ENCODE peak calls at places on chromosomes 11 and 22, in nine cellular contexts. D, G, K, Y, T, H, R, B and I are unnamed samples.

GRCh38 chr22:26906464-26906863 is 249.1 kb downstream of the MIAT start:
- DNase-seq in D (no peak), G (no peak), K (no peak), Y (no peak), T (no peak), H (no peak), R (no peak), B (no peak), I (no peak)

GRCh38 chr22:49825436-49825835 is 2.2 kb downstream of the BRD1 start:
- DNase-seq in D (no peak), G (peak), K (no peak), Y (peak), T (no peak), H (no peak), R (no peak), B (no peak), I (no peak)

GRCh38 chr22:45731798-45732495 is 60.3 kb downstream of the ATXN10 start:
- DNase-seq in D (no peak), G (no peak), K (no peak), Y (peak), T (no peak), H (no peak), R (no peak), B (no peak), I (no peak)

GRCh38 chr11:88555018-88555828 is 217.7 kb upstream of the CTSC start:
- DNase-seq in D (no peak), G (peak), K (no peak), Y (no peak), T (peak), H (no peak), R (no peak), B (peak), I (no peak)

GRCh38 chr11:59600636-59601035 is 14.9 kb downstream of the OSBP start:
- DNase-seq in D (no peak), G (no peak), K (no peak), Y (no peak), T (no peak), H (no peak), R (no peak), B (no peak), I (no peak)

GRCh38 chr11:11505190-11505589 is 116.6 kb downstream of the GALNT18 start:
- DNase-seq in D (no peak), G (no peak), K (no peak), Y (no peak), T (no peak), H (no peak), R (no peak), B (no peak), I (no peak)

GRCh38 chr22:35873426-35873825 is 155.2 kb downstream of the RBFOX2 start:
- DNase-seq in D (no peak), G (no peak), K (no peak), Y (no peak), T (no peak), H (no peak), R (no peak), B (no peak), I (no peak)

GRCh38 chr22:29002603-29003002 is 59.0 kb downstream of the C22orf31 start:
- DNase-seq in D (no peak), G (no peak), K (no peak), Y (no peak), T (no peak), H (no peak), R (no peak), B (no peak), I (peak)

GRCh38 chr11:41872458-41872857 is 413.0 kb upstream of the LRRC4C start:
- DNase-seq in D (no peak), G (no peak), K (no peak), Y (no peak), T (no peak), H (no peak), R (no peak), B (no peak), I (no peak)

GRCh38 chr11:60765355-60765754 is 8.7 kb downstream of the MS4A15 start:
- DNase-seq in D (no peak), G (no peak), K (no peak), Y (no peak), T (no peak), H (peak), R (no peak), B (no peak), I (no peak)

GRCh38 chr11:85893378-85893777 is 38.2 kb downstream of the CCDC83 start:
- DNase-seq in D (no peak), G (no peak), K (no peak), Y (no peak), T (no peak), H (no peak), R (no peak), B (no peak), I (no peak)

GRCh38 chr22:50731811-50732624 is 6.0 kb upstream of the ACR start:
- DNase-seq in D (peak), G (no peak), K (peak), Y (peak), T (peak), H (peak), R (no peak), B (no peak), I (peak)

GRCh38 chr11:18696638-18697225 is 1.8 kb upstream of the TMEM86A start:
- DNase-seq in D (no peak), G (no peak), K (no peak), Y (no peak), T (no peak), H (no peak), R (no peak), B (no peak), I (no peak)

GRCh38 chr22:30238661-30239420 is 7.7 kb downstream of the LIF start:
- DNase-seq in D (peak), G (no peak), K (peak), Y (no peak), T (no peak), H (no peak), R (peak), B (no peak), I (no peak)

GRCh38 chr22:50139843-50140415 is 30.6 kb upstream of the PANX2 start:
- DNase-seq in D (no peak), G (no peak), K (no peak), Y (peak), T (no peak), H (no peak), R (no peak), B (no peak), I (no peak)

GRCh38 chr22:44601189-44601588 is 100.8 kb upstream of the PRR5 start:
- DNase-seq in D (no peak), G (no peak), K (no peak), Y (no peak), T (no peak), H (no peak), R (no peak), B (no peak), I (no peak)

GRCh38 chr11:92380882-92381281 is 156.3 kb downstream of the FAT3 start:
- DNase-seq in D (no peak), G (peak), K (no peak), Y (no peak), T (no peak), H (no peak), R (no peak), B (no peak), I (no peak)

GRCh38 chr11:33564856-33565453 is 135.7 kb downstream of the C11orf91 start:
- DNase-seq in D (no peak), G (no peak), K (no peak), Y (no peak), T (no peak), H (no peak), R (no peak), B (no peak), I (no peak)

GRCh38 chr22:22684605-22685561 is 40.5 kb downstream of the GGTLC2 start:
- DNase-seq in D (peak), G (no peak), K (peak), Y (no peak), T (no peak), H (peak), R (peak), B (no peak), I (no peak)

GRCh38 chr11:129611661-129612566 is 203.7 kb upstream of the TMEM45B start:
- DNase-seq in D (peak), G (no peak), K (no peak), Y (no peak), T (no peak), H (no peak), R (no peak), B (no peak), I (no peak)

GRCh38 chr11:60899021-60899936 is 7.1 kb downstream of the PRPF19 start:
- DNase-seq in D (peak), G (peak), K (no peak), Y (peak), T (peak), H (no peak), R (peak), B (no peak), I (peak)

GRCh38 chr11:19240420-19241259 is at the start of gene E2F8:
- DNase-seq in D (peak), G (peak), K (peak), Y (peak), T (peak), H (peak), R (peak), B (peak), I (peak)

GRCh38 chr11:70727899-70728620 is 329.7 kb downstream of the CTTN start:
- DNase-seq in D (no peak), G (no peak), K (no peak), Y (no peak), T (no peak), H (no peak), R (no peak), B (no peak), I (no peak)

GRCh38 chr11:78078218-78079167 is 1.2 kb downstream of the NDUFC2 start:
- DNase-seq in D (no peak), G (no peak), K (no peak), Y (no peak), T (no peak), H (no peak), R (no peak), B (no peak), I (no peak)

GRCh38 chr11:11146830-11147229 is 206.2 kb downstream of the CSNK2A3 start:
- DNase-seq in D (no peak), G (no peak), K (no peak), Y (no peak), T (no peak), H (no peak), R (no peak), B (no peak), I (no peak)

GRCh38 chr11:60950933-60951610 is 904 bp downstream of the SLC15A3 start:
- DNase-seq in D (no peak), G (no peak), K (no peak), Y (no peak), T (no peak), H (peak), R (no peak), B (no peak), I (peak)

GRCh38 chr11:995058-995751 is 41.3 kb downstream of the MUC6 start:
- DNase-seq in D (no peak), G (no peak), K (no peak), Y (no peak), T (no peak), H (no peak), R (no peak), B (no peak), I (no peak)

GRCh38 chr11:73586791-73587190 is 11.1 kb downstream of the FAM168A start:
- DNase-seq in D (no peak), G (no peak), K (no peak), Y (no peak), T (no peak), H (no peak), R (no peak), B (no peak), I (no peak)

GRCh38 chr11:2988996-2989395 is 3.1 kb downstream of the NAP1L4 start:
- DNase-seq in D (no peak), G (peak), K (no peak), Y (no peak), T (no peak), H (no peak), R (no peak), B (no peak), I (no peak)

GRCh38 chr11:86891020-86891419 is 64.2 kb downstream of the FZD4 start:
- DNase-seq in D (no peak), G (no peak), K (no peak), Y (no peak), T (no peak), H (no peak), R (no peak), B (no peak), I (no peak)

GRCh38 chr11:86091566-86091965 is 22.7 kb upstream of the PICALM start:
- DNase-seq in D (no peak), G (no peak), K (no peak), Y (no peak), T (no peak), H (no peak), R (no peak), B (peak), I (no peak)

DNA sequence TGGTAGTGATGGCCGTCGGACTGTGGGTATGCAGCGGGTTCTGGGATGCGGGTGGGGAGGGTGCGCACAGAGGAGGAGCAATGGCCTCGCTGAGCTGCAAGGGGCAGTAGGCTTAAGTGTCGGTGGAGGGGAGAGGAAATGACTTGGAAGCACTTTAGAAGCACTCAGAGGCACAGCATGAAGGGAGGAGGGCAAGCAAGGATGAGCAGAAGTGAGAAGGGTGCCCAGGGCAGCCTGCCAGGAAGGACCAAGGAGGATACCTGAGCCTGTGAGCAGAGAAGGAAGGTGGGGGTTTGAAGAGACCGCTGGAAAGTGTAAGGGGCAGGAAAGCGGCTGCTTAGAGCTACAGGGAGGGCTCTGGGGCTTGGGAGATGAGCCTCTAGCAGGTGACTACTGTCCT is 330 bp downstream of the SLC5A1 start:
- DNase-seq in D (no peak), G (no peak), K (no peak), Y (no peak), T (no peak), H (no peak), R (no peak), B (no peak), I (no peak)
- TF ChIP-seq POLR2AphosphoS5 in D (no peak), G (no peak), K (no peak), Y (no peak), T (no peak), H (no peak), R (no peak), B (no peak), I (no peak)

GRCh38 chr11:12539570-12539969 is 134.7 kb upstream of the TEAD1 start:
- DNase-seq in D (no peak), G (peak), K (no peak), Y (no peak), T (no peak), H (no peak), R (no peak), B (peak), I (no peak)
- TF ChIP-seq POLR2A in D (no peak), G (peak), K (no peak), Y (no peak), T (no peak), H (no peak), R (no peak), B (no peak), I (no peak)

GRCh38 chr11:63941901-63942300 is 3.1 kb downstream of the NAA40 start:
- DNase-seq in D (peak), G (no peak), K (no peak), Y (no peak), T (no peak), H (no peak), R (no peak), B (no peak), I (no peak)

GRCh38 chr11:63945482-63946163 is 6.8 kb downstream of the NAA40 start:
- DNase-seq in D (peak), G (peak), K (peak), Y (peak), T (peak), H (no peak), R (peak), B (peak), I (peak)

GRCh38 chr11:63940786-63941185 is 2.0 kb downstream of the NAA40 start:
- DNase-seq in D (no peak), G (no peak), K (no peak), Y (no peak), T (no peak), H (no peak), R (no peak), B (no peak), I (no peak)

GRCh38 chr11:63942803-63943202 is 4.0 kb downstream of the NAA40 start:
- DNase-seq in D (peak), G (no peak), K (no peak), Y (no peak), T (no peak), H (no peak), R (no peak), B (no peak), I (no peak)

GRCh38 chr11:63944987-63945386 is 6.2 kb downstream of the NAA40 start:
- DNase-seq in D (no peak), G (no peak), K (peak), Y (peak), T (no peak), H (no peak), R (peak), B (no peak), I (no peak)
- H3K4me3 ChIP-seq in D (no peak), G (no peak), K (no peak), Y (no peak), T (no peak), H (no peak), R (no peak), B (no peak), I (no peak)

GRCh38 chr11:46484101-46484500 is 92.5 kb upstream of the CHRM4 start:
- DNase-seq in D (no peak), G (no peak), K (no peak), Y (no peak), T (no peak), H (no peak), R (no peak), B (no peak), I (no peak)
- TF ChIP-seq POLR2AphosphoS5 in D (no peak), G (no peak), K (no peak), Y (no peak), T (no peak), H (no peak), R (no peak), B (no peak), I (no peak)

GRCh38 chr22:48649031-48649430 is 1178.6 kb downstream of the BRD1 start:
- DNase-seq in D (no peak), G (no peak), K (no peak), Y (no peak), T (no peak), H (no peak), R (no peak), B (no peak), I (no peak)
- TF ChIP-seq POLR2A in D (no peak), G (no peak), K (no peak), Y (no peak), T (no peak), H (no peak), R (no peak), B (no peak), I (no peak)

GRCh38 chr11:96279018-96279417 is 64.0 kb downstream of the MAML2 start:
- DNase-seq in D (no peak), G (no peak), K (no peak), Y (no peak), T (no peak), H (no peak), R (no peak), B (no peak), I (no peak)
- H3K4me3 ChIP-seq in D (no peak), G (no peak), K (no peak), Y (no peak), T (no peak), H (no peak), R (no peak), B (no peak), I (no peak)

DNA sequence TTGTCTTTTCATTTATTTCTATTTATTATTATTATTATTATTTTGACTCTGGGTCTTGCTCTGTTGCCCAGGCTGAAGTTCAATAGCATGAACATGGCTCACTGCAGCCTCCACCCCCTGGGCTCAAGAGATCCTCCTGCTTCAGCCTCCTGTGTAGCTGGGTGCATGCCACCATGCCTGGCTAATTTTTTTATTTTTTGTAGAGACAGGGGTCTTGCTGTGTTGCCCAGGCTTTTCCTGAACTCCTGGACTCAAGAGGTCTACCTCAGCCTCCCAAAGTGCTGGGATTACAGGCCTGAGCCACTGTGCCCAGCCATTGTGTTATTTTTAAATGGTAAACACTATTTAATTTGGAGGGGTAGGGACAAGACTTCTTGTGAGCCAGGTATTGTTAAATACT is 23.3 kb upstream of the RRM1 start:
- DNase-seq in D (no peak), G (no peak), K (no peak), Y (no peak), T (no peak), H (no peak), R (no peak), B (no peak), I (no peak)
- TF ChIP-seq POLR2AphosphoS5 in D (no peak), G (no peak), K (no peak), Y (no peak), T (no peak), H (no peak), R (no peak), B (no peak), I (no peak)

DNA sequence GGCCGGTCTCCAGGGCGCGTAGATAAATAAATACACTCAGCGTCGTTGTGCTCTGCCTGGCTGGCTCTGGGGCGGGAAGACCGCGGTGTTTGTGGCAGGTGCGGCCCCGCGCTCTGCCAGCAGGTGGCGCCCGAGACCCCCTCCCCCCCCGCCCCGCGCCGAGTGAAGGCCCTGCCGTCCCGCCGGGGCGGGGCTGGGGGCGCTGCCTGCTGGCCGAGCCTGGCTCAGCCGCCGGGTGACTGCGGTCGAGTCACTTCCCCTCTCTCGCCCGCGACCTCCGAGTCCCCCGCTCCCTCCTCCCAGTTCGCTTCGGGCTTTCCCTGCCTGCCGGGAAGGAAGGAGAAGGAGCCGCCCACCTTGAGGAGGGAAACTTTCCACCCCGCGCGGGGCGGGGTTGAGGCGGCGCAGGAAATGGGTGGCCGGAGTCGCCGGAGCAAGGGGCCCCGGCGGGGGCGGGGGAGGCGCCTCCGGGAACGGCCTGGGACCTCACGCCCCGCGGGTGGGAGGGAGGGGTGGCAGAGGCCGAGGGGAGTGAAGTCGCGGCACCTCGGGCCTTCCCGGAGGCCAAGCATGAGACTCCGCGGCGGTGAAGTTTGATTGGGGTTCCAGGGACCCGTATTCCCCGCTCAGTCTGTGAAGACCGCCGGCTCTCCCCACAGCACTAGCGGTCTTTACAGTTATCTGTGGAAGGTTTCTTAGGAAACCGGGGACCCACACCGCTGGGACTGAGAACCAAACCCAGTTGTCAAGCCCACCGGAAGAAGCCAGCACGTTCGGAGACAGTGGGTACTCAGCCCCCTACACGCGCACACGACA is 1.5 kb upstream of the EHBP1L1 start:
- DNase-seq in D (peak), G (peak), K (peak), Y (peak), T (peak), H (peak), R (peak), B (peak), I (peak)
- TF ChIP-seq POLR2A in D (no peak), G (peak), K (peak), Y (no peak), T (no peak), H (no peak), R (peak), B (no peak), I (no peak)